ENCODE peak calls at places on chromosomes 16 and 17, in six cellular contexts. I is fibroblast of lung, B is H1, P is PC-3, Q is MM.1S, X is neural progenitor cell. O is an unnamed sample.

GRCh38 chr17:3719265-3719664 is 4.4 kb upstream of the HASPIN start:
- DNase-seq in I (no peak), B (no peak), P (no peak), Q (no peak), X (no peak), O (no peak)

GRCh38 chr17:57995076-57995956 is 7.3 kb upstream of the VEZF1 start:
- DNase-seq in I (peak; percentile 84), B (no peak), P (peak; percentile 87), Q (peak; percentile 67), X (peak; percentile 82), O (peak; percentile 61)

GRCh38 chr16:57471852-57472664 is 9.6 kb downstream of the POLR2C start:
- DNase-seq in I (peak; percentile 4), B (no peak), P (no peak), Q (no peak), X (no peak), O (no peak)

GRCh38 chr17:82241926-82242697 is 13.3 kb downstream of the SLC16A3 start:
- DNase-seq in I (peak; percentile 29), B (no peak), P (peak; percentile 31), Q (no peak), X (no peak), O (no peak)

GRCh38 chr17:8315740-8316217 is 5.7 kb downstream of the ARHGEF15 start:
- DNase-seq in I (no peak), B (no peak), P (no peak), Q (no peak), X (peak; percentile 68), O (no peak)

GRCh38 chr17:4604111-4604644 is 19.8 kb downstream of the SMTNL2 start:
- DNase-seq in I (peak; percentile 85), B (no peak), P (no peak), Q (no peak), X (no peak), O (no peak)

GRCh38 chr17:82407255-82407654 is 10.9 kb upstream of the HEXD start:
- DNase-seq in I (no peak), B (no peak), P (peak; percentile 6), Q (no peak), X (no peak), O (no peak)

GRCh38 chr17:10186771-10187425 is 11.5 kb downstream of the GAS7 start:
- DNase-seq in I (no peak), B (no peak), P (no peak), Q (no peak), X (no peak), O (no peak)

GRCh38 chr17:72861811-72862210 is 230.7 kb downstream of the SLC39A11 start:
- DNase-seq in I (no peak), B (no peak), P (no peak), Q (no peak), X (no peak), O (no peak)

GRCh38 chr17:83074696-83075223 is 4.6 kb upstream of the METRNL start:
- DNase-seq in I (no peak), B (no peak), P (no peak), Q (no peak), X (no peak), O (no peak)

GRCh38 chr16:89522287-89522686 is 14.1 kb downstream of the SPG7 start:
- DNase-seq in I (no peak), B (no peak), P (no peak), Q (no peak), X (no peak), O (no peak)

GRCh38 chr17:12814718-12815117 is 25.4 kb downstream of the ARHGAP44 start:
- DNase-seq in I (no peak), B (no peak), P (no peak), Q (no peak), X (no peak), O (no peak)

GRCh38 chr16:12054396-12054795 is 77.9 kb downstream of the SNX29 start:
- DNase-seq in I (no peak), B (no peak), P (no peak), Q (no peak), X (no peak), O (no peak)

GRCh38 chr17:1366234-1366633 is 33.8 kb downstream of the YWHAE start:
- DNase-seq in I (no peak), B (no peak), P (no peak), Q (no peak), X (no peak), O (no peak)

GRCh38 chr17:72338847-72339790 is 218.3 kb downstream of the SOX9 start:
- DNase-seq in I (peak; percentile 89), B (no peak), P (peak; percentile 97), Q (no peak), X (no peak), O (peak; percentile 78)

GRCh38 chr17:69709441-69709840 is 294.9 kb downstream of the MAP2K6 start:
- DNase-seq in I (no peak), B (no peak), P (no peak), Q (no peak), X (no peak), O (no peak)

GRCh38 chr17:57068222-57068658 is 16.8 kb upstream of the AKAP1 start:
- DNase-seq in I (no peak), B (no peak), P (no peak), Q (no peak), X (no peak), O (peak; percentile 53)

GRCh38 chr16:75621170-75621477 is 2.0 kb downstream of the ADAT1 start:
- DNase-seq in I (peak; percentile 60), B (no peak), P (peak; percentile 39), Q (peak; percentile 9), X (peak; percentile 52), O (peak; percentile 12)

GRCh38 chr17:21283482-21284318 is 811 bp upstream of the MAP2K3 start:
- DNase-seq in I (peak; percentile 58), B (no peak), P (peak; percentile 63), Q (no peak), X (peak; percentile 54), O (no peak)

GRCh38 chr16:86519649-86520316 is 9.5 kb downstream of the FOXF1 start:
- DNase-seq in I (peak; percentile 75), B (no peak), P (peak; percentile 65), Q (peak; percentile 13), X (peak; percentile 88), O (no peak)

GRCh38 chr17:63185420-63185819 is 219.4 kb downstream of the TANC2 start:
- DNase-seq in I (no peak), B (no peak), P (peak; percentile 26), Q (no peak), X (no peak), O (no peak)

GRCh38 chr17:58268774-58269556 is 11.8 kb downstream of the MPO start:
- DNase-seq in I (no peak), B (no peak), P (no peak), Q (no peak), X (no peak), O (no peak)

GRCh38 chr17:79960788-79961522 is 74.7 kb downstream of the TBC1D16 start:
- DNase-seq in I (no peak), B (no peak), P (peak; percentile 94), Q (no peak), X (no peak), O (peak; percentile 23)

GRCh38 chr17:57257911-57258885 is 1.9 kb downstream of the MSI2 start:
- DNase-seq in I (peak; percentile 4), B (no peak), P (peak; percentile 20), Q (no peak), X (peak; percentile 69), O (no peak)

GRCh38 chr17:16380640-16381495 is at the start of gene UBB:
- DNase-seq in I (peak; percentile 99), B (peak; percentile 98), P (peak; percentile 98), Q (peak; percentile 98), X (peak; percentile 99), O (peak; percentile 97)

GRCh38 chr17:61456688-61457225 is 4.5 kb downstream of the TBX4 start:
- DNase-seq in I (no peak), B (no peak), P (no peak), Q (no peak), X (peak; percentile 52), O (no peak)
- TF ChIP-seq EZH2 in I (no peak), B (peak; percentile 90), P (no peak), Q (no peak), X (no peak), O (peak; percentile 24)

DNA sequence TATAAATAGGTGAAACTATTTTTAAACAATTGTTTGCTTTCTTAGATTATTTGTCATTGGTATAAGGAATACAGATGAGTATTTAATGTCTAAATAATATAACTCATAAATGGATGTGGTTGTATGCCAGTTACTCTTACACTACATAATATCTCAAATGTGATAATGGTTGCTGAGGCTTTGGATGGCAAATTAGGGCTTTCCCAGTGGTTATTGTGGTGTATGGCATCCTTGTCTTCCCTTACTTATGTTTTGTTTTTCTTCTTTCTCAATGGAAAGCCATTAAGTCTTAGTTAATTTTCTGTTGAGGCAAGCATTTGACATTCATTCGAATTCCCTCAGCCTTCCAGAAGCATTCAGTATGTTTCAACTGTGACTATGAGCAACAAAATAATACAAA is 10.5 kb downstream of the OMG start:
- DNase-seq in I (no peak), B (no peak), P (no peak), Q (no peak), X (no peak), O (no peak)
- TF ChIP-seq CTCF in I (no peak), B (no peak), P (no peak), Q (no peak), X (no peak), O (no peak)

DNA sequence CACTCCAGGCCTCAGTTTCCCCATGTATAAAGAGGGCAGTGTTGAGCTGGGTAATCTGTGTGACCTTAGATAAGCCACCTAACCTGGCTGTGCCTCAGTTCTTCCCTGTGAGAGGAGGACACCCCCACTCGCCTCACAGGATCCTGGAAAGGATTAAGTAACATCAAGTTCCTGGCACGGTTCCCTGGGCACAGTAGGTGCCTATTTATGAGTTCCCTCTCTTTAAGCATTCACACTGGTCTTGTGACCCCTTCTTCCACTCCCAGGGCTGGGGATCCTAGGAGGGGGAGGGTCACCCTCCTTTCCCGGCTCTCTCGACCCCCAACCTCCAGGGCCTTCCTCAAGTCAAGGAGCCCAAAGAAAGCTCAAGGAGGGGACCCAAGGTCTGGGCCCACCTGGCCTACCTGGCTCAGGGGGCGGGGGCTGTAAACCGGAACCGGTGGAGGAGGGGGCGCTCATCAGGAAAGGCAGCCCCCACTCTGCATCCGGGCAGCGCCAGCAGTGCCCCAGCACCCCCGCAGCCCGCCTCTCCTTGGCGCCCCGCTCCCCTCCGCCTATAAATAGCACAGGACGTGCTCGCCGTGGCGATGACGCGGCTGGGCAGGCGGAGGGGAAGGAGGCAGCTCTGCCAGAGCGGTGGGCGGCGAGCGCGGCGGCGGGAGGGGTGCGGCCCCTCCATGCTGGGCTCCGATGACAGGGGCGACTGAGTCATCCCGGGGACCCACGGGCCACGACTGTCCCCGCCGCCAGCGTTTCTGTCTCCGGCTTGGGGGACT is 9.4 kb downstream of the RPL19 start:
- DNase-seq in I (peak; percentile 35), B (no peak), P (no peak), Q (no peak), X (peak; percentile 57), O (no peak)
- TF ChIP-seq EZH2 in I (no peak), B (no peak), P (no peak), Q (no peak), X (no peak), O (no peak)

DNA sequence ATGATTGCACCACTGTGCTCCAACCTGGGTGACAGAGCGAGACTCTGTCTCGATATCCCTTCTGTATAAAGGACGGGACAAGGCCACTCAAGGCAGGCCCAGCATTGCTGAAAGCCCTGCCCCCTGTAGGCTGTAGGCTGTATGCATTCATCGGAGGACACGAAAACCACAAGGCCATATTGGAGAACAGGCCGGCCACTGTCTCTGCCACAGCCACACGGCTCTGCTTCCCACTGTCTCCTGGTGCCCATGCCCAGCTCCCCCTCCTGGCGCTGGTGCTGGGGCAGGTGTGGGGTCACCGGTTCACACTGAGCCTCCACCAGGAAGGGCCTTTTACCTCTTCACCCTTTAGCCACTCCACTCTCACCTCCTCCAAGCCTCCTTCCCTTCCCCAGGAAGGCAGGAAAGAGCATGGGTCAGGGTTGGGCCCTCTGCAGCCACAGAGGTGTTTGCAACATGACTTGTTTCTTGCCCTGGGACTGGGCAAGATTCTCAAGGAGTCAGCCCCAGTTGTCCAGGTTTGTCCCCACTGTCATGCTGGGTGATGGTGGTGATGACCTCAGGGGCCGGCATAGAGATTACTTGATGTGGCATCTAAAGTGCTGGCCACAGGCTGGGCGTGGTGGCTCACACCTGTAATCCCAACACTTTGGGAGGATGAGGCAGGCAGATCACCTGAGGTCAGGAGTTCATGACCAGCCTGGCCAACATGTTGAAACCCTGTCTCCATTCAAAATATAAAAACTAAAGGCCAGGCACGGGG is 5.3 kb upstream of the NTN3 start:
- DNase-seq in I (no peak), B (no peak), P (peak; percentile 4), Q (no peak), X (peak; percentile 57), O (no peak)
- TF ChIP-seq CTCF in I (no peak), B (no peak), P (no peak), Q (peak; percentile 12), X (peak; percentile 46), O (peak; percentile 24)